ENCODE peak calls at places on chromosomes 7 and 10, in four cellular contexts. G is H1, N is GM12878, Q is GM12891. O is an unnamed sample.

GRCh38 chr10:132546567-132547420 is 9.2 kb downstream of the INPP5A start:
- DNase-seq in G (no peak), N (no peak), Q (no peak), O (no peak)

GRCh38 chr7:7524121-7524520 is 11.6 kb downstream of the COL28A1 start:
- DNase-seq in G (no peak), N (no peak), Q (no peak), O (no peak)

GRCh38 chr7:132942721-132943120 is 139.2 kb downstream of the CHCHD3 start:
- DNase-seq in G (no peak), N (no peak), Q (no peak), O (no peak)

GRCh38 chr10:3186365-3186764 is 13.8 kb upstream of the PITRM1 start:
- DNase-seq in G (no peak), N (no peak), Q (no peak), O (no peak)

GRCh38 chr10:70742537-70743429 is 42.4 kb downstream of the TBATA start:
- DNase-seq in G (no peak), N (no peak), Q (no peak), O (no peak)

GRCh38 chr7:73606801-73607691 is 17.3 kb downstream of the MLXIPL start:
- DNase-seq in G (peak), N (no peak), Q (peak), O (peak)

GRCh38 chr7:539731-540411 is 20.2 kb upstream of the PDGFA start:
- DNase-seq in G (no peak), N (no peak), Q (no peak), O (no peak)

GRCh38 chr10:35005868-35006267 is 84.3 kb downstream of the CUL2 start:
- DNase-seq in G (no peak), N (no peak), Q (no peak), O (no peak)

GRCh38 chr7:151851160-151851751 is 25.7 kb downstream of the PRKAG2 start:
- DNase-seq in G (no peak), N (peak), Q (no peak), O (no peak)

GRCh38 chr10:34954142-34954541 is 136.0 kb downstream of the CUL2 start:
- DNase-seq in G (no peak), N (no peak), Q (no peak), O (no peak)

GRCh38 chr10:24989867-24990266 is 26.1 kb downstream of the ENKUR start:
- DNase-seq in G (no peak), N (no peak), Q (no peak), O (no peak)

GRCh38 chr7:30433506-30433905 is 45.1 kb downstream of the NOD1 start:
- DNase-seq in G (no peak), N (no peak), Q (no peak), O (no peak)

GRCh38 chr7:100441641-100442535 is 5.6 kb upstream of the PPP1R35 start:
- DNase-seq in G (no peak), N (no peak), Q (no peak), O (no peak)

GRCh38 chr7:101924171-101924570 is 106.7 kb downstream of the CUX1 start:
- DNase-seq in G (no peak), N (no peak), Q (no peak), O (no peak)

GRCh38 chr10:4397337-4397736 is 428.7 kb upstream of the AKR1E2 start:
- DNase-seq in G (no peak), N (no peak), Q (no peak), O (no peak)

GRCh38 chr10:72564596-72564995 is 61.3 kb downstream of the MICU1 start:
- DNase-seq in G (no peak), N (no peak), Q (no peak), O (no peak)

GRCh38 chr7:32477649-32477980 is 12.6 kb downstream of the LSM5 start:
- DNase-seq in G (no peak), N (no peak), Q (no peak), O (no peak)

DNA sequence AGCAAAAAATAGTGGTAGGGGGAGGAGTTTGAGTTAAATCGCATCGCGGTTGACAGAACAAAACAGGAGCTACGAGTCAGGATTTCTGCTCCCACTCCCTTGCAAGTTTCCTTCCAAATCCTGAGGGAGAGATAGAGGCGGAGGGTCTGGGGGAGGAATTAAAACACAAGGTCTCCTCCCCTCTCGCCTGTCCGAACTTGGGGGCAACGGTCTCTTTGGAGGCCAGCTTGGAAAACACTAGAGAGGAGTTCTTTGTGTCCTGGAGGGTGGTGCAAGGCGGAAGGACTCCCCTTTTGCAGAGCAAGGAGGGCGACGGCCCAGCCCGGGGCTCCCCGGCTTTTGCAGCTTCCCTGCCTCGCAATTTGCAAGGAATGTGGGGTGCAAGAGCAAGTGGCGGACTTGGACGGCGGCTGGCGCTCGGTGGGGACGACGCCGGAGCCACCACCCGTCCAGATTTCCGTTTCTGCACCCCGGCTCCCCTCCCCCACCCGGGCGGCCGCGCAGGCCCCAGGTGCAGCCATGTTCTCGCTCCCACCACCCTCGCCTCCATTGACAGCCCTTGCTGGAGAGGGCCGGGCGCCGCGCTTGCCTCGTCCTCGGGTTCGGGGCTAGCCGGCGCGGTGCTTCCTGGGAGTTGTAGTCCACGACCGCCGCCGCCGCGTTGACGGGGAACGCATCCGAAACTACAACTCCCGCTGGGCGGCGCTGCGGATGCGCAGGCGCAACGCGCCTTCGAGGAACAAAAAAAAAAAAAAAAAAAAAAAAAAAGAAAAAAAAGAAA is 417 bp upstream of the GTF2I start:
- DNase-seq in G (peak), N (peak), Q (peak), O (peak)
- TF ChIP-seq POLR2A in G (peak), N (peak), Q (peak), O (peak)

GRCh38 chr10:73887038-73888015 is 13.0 kb upstream of the CAMK2G start:
- DNase-seq in G (no peak), N (no peak), Q (no peak), O (no peak)

GRCh38 chr10:73888514-73888913 is 14.2 kb upstream of the CAMK2G start:
- DNase-seq in G (no peak), N (no peak), Q (no peak), O (no peak)

GRCh38 chr10:73886625-73887024 is 12.3 kb upstream of the CAMK2G start:
- DNase-seq in G (no peak), N (no peak), Q (no peak), O (no peak)

GRCh38 chr10:73890261-73890660 is 15.9 kb upstream of the CAMK2G start:
- DNase-seq in G (no peak), N (no peak), Q (no peak), O (no peak)

GRCh38 chr10:73889014-73889413 is 14.7 kb upstream of the CAMK2G start:
- DNase-seq in G (no peak), N (no peak), Q (no peak), O (no peak)
- TF ChIP-seq TAF1 in G (no peak), N (no peak), Q (no peak), O (no peak)

GRCh38 chr7:21616796-21617436 is 74.1 kb downstream of the DNAH11 start:
- DNase-seq in G (no peak), N (no peak), Q (no peak), O (no peak)
- TF ChIP-seq POLR2AphosphoS5 in G (no peak), N (no peak), Q (no peak), O (no peak)

DNA sequence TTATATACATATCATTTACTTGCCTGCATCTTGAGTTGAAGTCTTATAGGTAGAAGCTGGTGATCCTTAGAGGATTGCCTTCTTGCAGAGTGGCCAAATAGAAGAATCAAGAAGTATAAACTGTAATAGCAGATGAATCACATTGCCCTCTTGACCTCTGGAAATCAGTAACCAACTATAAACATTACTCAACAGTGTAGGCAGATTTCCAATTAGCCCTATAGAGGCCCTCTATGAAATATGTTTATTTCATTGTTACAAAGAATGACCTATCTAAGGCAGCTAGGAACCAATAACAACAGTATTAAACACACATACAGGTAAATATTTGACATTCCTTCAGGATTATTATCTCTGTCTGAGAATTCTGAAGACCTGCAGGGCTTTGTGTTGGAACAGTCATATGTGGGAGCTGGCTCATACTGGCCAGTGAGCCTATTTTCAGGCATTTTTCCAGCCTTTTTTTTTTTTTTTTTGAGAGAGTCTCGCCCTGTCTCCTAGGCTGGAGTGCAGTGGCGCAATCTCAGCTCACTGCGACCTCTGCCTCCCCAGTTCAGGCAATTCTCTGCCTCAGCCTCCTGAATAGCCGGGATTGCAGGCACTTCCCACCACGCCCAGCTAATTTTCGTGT is 7.2 kb upstream of the SRI start:
- DNase-seq in G (no peak), N (no peak), Q (no peak), O (no peak)
- TF ChIP-seq POLR2A in G (no peak), N (no peak), Q (no peak), O (no peak)

O was measured in GM12892.